ENCODE peak calls at places on chromosomes 12 and 14, in six cellular contexts. One of them, this sample, is unnamed.

GRCh38 chr14:104579507-104579906 is at the start of gene C14orf180:
- DNase-seq in cardiac fibroblast: no peak
- DNase-seq in dorsolateral prefrontal cortex: no peak
- DNase-seq in NB4: no peak
- DNase-seq in GM23338: no peak
- DNase-seq in pancreas: peak; percentile 65
- DNase-seq in this sample: no peak

GRCh38 chr12:25423355-25423754 is 129.7 kb downstream of the LMNTD1 start:
- DNase-seq in cardiac fibroblast: no peak
- DNase-seq in dorsolateral prefrontal cortex: no peak
- DNase-seq in NB4: no peak
- DNase-seq in GM23338: no peak
- DNase-seq in pancreas: peak; percentile 6
- DNase-seq in this sample: no peak

GRCh38 chr12:87756111-87756510 is 273.1 kb downstream of the C12orf50 start:
- DNase-seq in cardiac fibroblast: peak; percentile 90
- DNase-seq in dorsolateral prefrontal cortex: no peak
- DNase-seq in NB4: peak; percentile 79
- DNase-seq in GM23338: no peak
- DNase-seq in pancreas: no peak
- DNase-seq in this sample: peak; percentile 84

GRCh38 chr12:126676426-126676825 is 1590.5 kb upstream of the TMEM132C start:
- DNase-seq in cardiac fibroblast: no peak
- DNase-seq in dorsolateral prefrontal cortex: no peak
- DNase-seq in NB4: no peak
- DNase-seq in GM23338: no peak
- DNase-seq in pancreas: no peak
- DNase-seq in this sample: no peak

GRCh38 chr14:103398427-103399195 is 13.4 kb downstream of the MARK3 start:
- DNase-seq in cardiac fibroblast: peak; percentile 61
- DNase-seq in dorsolateral prefrontal cortex: no peak
- DNase-seq in NB4: peak; percentile 51
- DNase-seq in GM23338: no peak
- DNase-seq in pancreas: no peak
- DNase-seq in this sample: no peak

GRCh38 chr14:105760691-105761344 is 234.4 kb downstream of the TMEM121 start:
- DNase-seq in cardiac fibroblast: no peak
- DNase-seq in dorsolateral prefrontal cortex: no peak
- DNase-seq in NB4: no peak
- DNase-seq in GM23338: no peak
- DNase-seq in pancreas: no peak
- DNase-seq in this sample: no peak

GRCh38 chr14:97408937-97409860 is 612.0 kb downstream of the VRK1 start:
- DNase-seq in cardiac fibroblast: no peak
- DNase-seq in dorsolateral prefrontal cortex: no peak
- DNase-seq in NB4: no peak
- DNase-seq in GM23338: no peak
- DNase-seq in pancreas: no peak
- DNase-seq in this sample: no peak

GRCh38 chr12:52006726-52007157 is at the start of gene TAMALIN:
- DNase-seq in cardiac fibroblast: peak; percentile 87
- DNase-seq in dorsolateral prefrontal cortex: peak; percentile 58
- DNase-seq in NB4: peak; percentile 84
- DNase-seq in GM23338: peak; percentile 53
- DNase-seq in pancreas: peak; percentile 63
- DNase-seq in this sample: no peak

GRCh38 chr12:95124106-95124505 is 50.7 kb upstream of the NR2C1 start:
- DNase-seq in cardiac fibroblast: no peak
- DNase-seq in dorsolateral prefrontal cortex: no peak
- DNase-seq in NB4: no peak
- DNase-seq in GM23338: no peak
- DNase-seq in pancreas: no peak
- DNase-seq in this sample: no peak

GRCh38 chr12:3931721-3932120 is 58.5 kb upstream of the PARP11 start:
- DNase-seq in cardiac fibroblast: no peak
- DNase-seq in dorsolateral prefrontal cortex: no peak
- DNase-seq in NB4: no peak
- DNase-seq in GM23338: no peak
- DNase-seq in pancreas: no peak
- DNase-seq in this sample: no peak

GRCh38 chr12:49949866-49950265 is 671 bp upstream of the AQP2 start:
- DNase-seq in cardiac fibroblast: no peak
- DNase-seq in dorsolateral prefrontal cortex: no peak
- DNase-seq in NB4: no peak
- DNase-seq in GM23338: no peak
- DNase-seq in pancreas: no peak
- DNase-seq in this sample: no peak

GRCh38 chr12:60391791-60392190 is 796.0 kb downstream of the SLC16A7 start:
- DNase-seq in cardiac fibroblast: no peak
- DNase-seq in dorsolateral prefrontal cortex: no peak
- DNase-seq in NB4: no peak
- DNase-seq in GM23338: no peak
- DNase-seq in pancreas: no peak
- DNase-seq in this sample: no peak

GRCh38 chr14:21536395-21537087 is 10.4 kb upstream of the SALL2 start:
- DNase-seq in cardiac fibroblast: no peak
- DNase-seq in dorsolateral prefrontal cortex: no peak
- DNase-seq in NB4: no peak
- DNase-seq in GM23338: peak; percentile 82
- DNase-seq in pancreas: no peak
- DNase-seq in this sample: no peak

GRCh38 chr12:122681814-122682213 is 21.3 kb downstream of the HCAR2 start:
- DNase-seq in cardiac fibroblast: peak; percentile 79
- DNase-seq in dorsolateral prefrontal cortex: no peak
- DNase-seq in NB4: peak; percentile 89
- DNase-seq in GM23338: no peak
- DNase-seq in pancreas: no peak
- DNase-seq in this sample: no peak

GRCh38 chr12:104713444-104713843 is 244.6 kb downstream of the SLC41A2 start:
- DNase-seq in cardiac fibroblast: no peak
- DNase-seq in dorsolateral prefrontal cortex: no peak
- DNase-seq in NB4: no peak
- DNase-seq in GM23338: peak; percentile 23
- DNase-seq in pancreas: no peak
- DNase-seq in this sample: no peak

GRCh38 chr12:9378430-9378835 is 170.2 kb upstream of the PZP start:
- DNase-seq in cardiac fibroblast: no peak
- DNase-seq in dorsolateral prefrontal cortex: no peak
- DNase-seq in NB4: peak; percentile 28
- DNase-seq in GM23338: peak; percentile 64
- DNase-seq in pancreas: no peak
- DNase-seq in this sample: no peak

GRCh38 chr12:2163172-2163927 is 110.6 kb downstream of the CACNA1C start:
- DNase-seq in cardiac fibroblast: peak; percentile 98
- DNase-seq in dorsolateral prefrontal cortex: peak; percentile 46
- DNase-seq in NB4: no peak
- DNase-seq in GM23338: no peak
- DNase-seq in pancreas: peak; percentile 44
- DNase-seq in this sample: no peak

GRCh38 chr14:92728781-92729364 is 19.6 kb downstream of the LGMN start:
- DNase-seq in cardiac fibroblast: peak; percentile 58
- DNase-seq in dorsolateral prefrontal cortex: no peak
- DNase-seq in NB4: peak; percentile 32
- DNase-seq in GM23338: no peak
- DNase-seq in pancreas: no peak
- DNase-seq in this sample: peak; percentile 79

GRCh38 chr14:60514378-60515243 is 5.7 kb downstream of the SIX6 start:
- DNase-seq in cardiac fibroblast: peak; percentile 5
- DNase-seq in dorsolateral prefrontal cortex: no peak
- DNase-seq in NB4: no peak
- DNase-seq in GM23338: peak; percentile 75
- DNase-seq in pancreas: peak; percentile 6
- DNase-seq in this sample: no peak

GRCh38 chr12:19850341-19851065 is 411.2 kb downstream of the AEBP2 start:
- DNase-seq in cardiac fibroblast: peak; percentile 49
- DNase-seq in dorsolateral prefrontal cortex: no peak
- DNase-seq in NB4: no peak
- DNase-seq in GM23338: no peak
- DNase-seq in pancreas: no peak
- DNase-seq in this sample: no peak

GRCh38 chr14:57714487-57714899 is 151.4 kb downstream of the SLC35F4 start:
- DNase-seq in cardiac fibroblast: no peak
- DNase-seq in dorsolateral prefrontal cortex: no peak
- DNase-seq in NB4: no peak
- DNase-seq in GM23338: peak; percentile 80
- DNase-seq in pancreas: no peak
- DNase-seq in this sample: peak; percentile 63

GRCh38 chr12:58920102-58920955 is at the start of gene LRIG3:
- DNase-seq in cardiac fibroblast: peak; percentile 91
- DNase-seq in dorsolateral prefrontal cortex: peak; percentile 78
- DNase-seq in NB4: no peak
- DNase-seq in GM23338: peak; percentile 89
- DNase-seq in pancreas: peak; percentile 86
- DNase-seq in this sample: peak; percentile 55
- TF ChIP-seq CTCF in cardiac fibroblast: no peak
- TF ChIP-seq CTCF in dorsolateral prefrontal cortex: peak; percentile 15
- TF ChIP-seq CTCF in NB4: no peak
- TF ChIP-seq CTCF in GM23338: peak; percentile 7
- TF ChIP-seq CTCF in pancreas: no peak
- TF ChIP-seq CTCF in this sample: peak; percentile 1

GRCh38 chr14:42192659-42193425 is 586.2 kb downstream of the LRFN5 start:
- DNase-seq in cardiac fibroblast: peak; percentile 90
- DNase-seq in dorsolateral prefrontal cortex: no peak
- DNase-seq in NB4: no peak
- DNase-seq in GM23338: no peak
- DNase-seq in pancreas: no peak
- DNase-seq in this sample: peak; percentile 73
- H3K4me3 ChIP-seq in cardiac fibroblast: no peak overlapping the region
- H3K4me3 ChIP-seq in dorsolateral prefrontal cortex: no peak overlapping the region
- H3K4me3 ChIP-seq in NB4: no peak overlapping the region
- H3K4me3 ChIP-seq in GM23338: no peak overlapping the region
- H3K4me3 ChIP-seq in pancreas: no peak overlapping the region
- H3K4me3 ChIP-seq in this sample: no peak overlapping the region

GRCh38 chr12:130013771-130014484 is 110.1 kb upstream of the TMEM132D start:
- DNase-seq in cardiac fibroblast: peak; percentile 14
- DNase-seq in dorsolateral prefrontal cortex: peak; percentile 90
- DNase-seq in NB4: peak; percentile 68
- DNase-seq in GM23338: peak; percentile 81
- DNase-seq in pancreas: peak; percentile 6
- DNase-seq in this sample: no peak
- TF ChIP-seq CTCF in cardiac fibroblast: peak; percentile 59
- TF ChIP-seq CTCF in dorsolateral prefrontal cortex: peak; percentile 73
- TF ChIP-seq CTCF in NB4: peak; percentile 80
- TF ChIP-seq CTCF in GM23338: peak; percentile 49
- TF ChIP-seq CTCF in pancreas: peak; percentile 43
- TF ChIP-seq CTCF in this sample: peak; percentile 79

GRCh38 chr12:114684870-114685273 is 897 bp upstream of the TBX3 start:
- DNase-seq in cardiac fibroblast: no peak
- DNase-seq in dorsolateral prefrontal cortex: no peak
- DNase-seq in NB4: no peak
- DNase-seq in GM23338: no peak
- DNase-seq in pancreas: no peak
- DNase-seq in this sample: no peak
- H3K4me3 ChIP-seq in cardiac fibroblast: peak overlapping the region; percentile 70
- H3K4me3 ChIP-seq in dorsolateral prefrontal cortex: peak overlapping the region; percentile 63
- H3K4me3 ChIP-seq in NB4: peak overlapping the region; percentile 36
- H3K4me3 ChIP-seq in GM23338: peak overlapping the region; percentile 69
- H3K4me3 ChIP-seq in pancreas: peak overlapping the region; percentile 54
- H3K4me3 ChIP-seq in this sample: peak overlapping the region; percentile 69